ENCODE peak calls at places on chromosomes 5 and 9, in eight cellular contexts. One of them, this sample, is unnamed.

GRCh38 chr5:64767959-64768357 is 533 bp downstream of the SREK1IP1 start:
- DNase-seq in KBM-7: peak
- DNase-seq in HTR-8/SVneo: no peak
- DNase-seq in tibial nerve: no peak
- DNase-seq in WTC11: peak
- DNase-seq in HuH-7.5: no peak
- DNase-seq in anterior cingulate cortex: no peak
- DNase-seq in HCEC 1CT: no peak
- DNase-seq in this sample: no peak

GRCh38 chr9:92911496-92912475 is 33.9 kb upstream of the ZNF484 start:
- DNase-seq in HTR-8/SVneo: no peak
- DNase-seq in WTC11: no peak
- DNase-seq in HCEC 1CT: no peak
- DNase-seq in HuH-7.5: no peak
- DNase-seq in tibial nerve: no peak
- DNase-seq in KBM-7: no peak
- DNase-seq in anterior cingulate cortex: no peak
- DNase-seq in this sample: no peak

GRCh38 chr9:126988857-126989256 is 74.3 kb downstream of the RALGPS1 start:
- DNase-seq in tibial nerve: no peak
- DNase-seq in KBM-7: no peak
- DNase-seq in anterior cingulate cortex: no peak
- DNase-seq in HuH-7.5: no peak
- DNase-seq in WTC11: no peak
- DNase-seq in HTR-8/SVneo: no peak
- DNase-seq in HCEC 1CT: no peak
- DNase-seq in this sample: no peak

GRCh38 chr5:135208555-135209494 is 174.8 kb upstream of the PITX1 start:
- DNase-seq in WTC11: no peak
- DNase-seq in HuH-7.5: no peak
- DNase-seq in anterior cingulate cortex: no peak
- DNase-seq in HTR-8/SVneo: peak
- DNase-seq in KBM-7: no peak
- DNase-seq in HCEC 1CT: peak
- DNase-seq in tibial nerve: no peak
- DNase-seq in this sample: no peak

GRCh38 chr5:67350185-67350584 is 153.6 kb upstream of the CD180 start:
- DNase-seq in HCEC 1CT: no peak
- DNase-seq in anterior cingulate cortex: no peak
- DNase-seq in HTR-8/SVneo: no peak
- DNase-seq in WTC11: no peak
- DNase-seq in KBM-7: peak
- DNase-seq in tibial nerve: no peak
- DNase-seq in HuH-7.5: no peak
- DNase-seq in this sample: no peak

GRCh38 chr9:87812375-87813118 is 70.1 kb upstream of the SPATA31E1 start:
- DNase-seq in WTC11: peak
- DNase-seq in HTR-8/SVneo: peak
- DNase-seq in anterior cingulate cortex: peak
- DNase-seq in tibial nerve: no peak
- DNase-seq in HCEC 1CT: peak
- DNase-seq in KBM-7: peak
- DNase-seq in HuH-7.5: no peak
- DNase-seq in this sample: no peak

GRCh38 chr5:172846677-172847076 is 12.6 kb downstream of the ERGIC1 start:
- DNase-seq in tibial nerve: no peak
- DNase-seq in HCEC 1CT: no peak
- DNase-seq in KBM-7: no peak
- DNase-seq in WTC11: no peak
- DNase-seq in HTR-8/SVneo: no peak
- DNase-seq in anterior cingulate cortex: no peak
- DNase-seq in HuH-7.5: no peak
- DNase-seq in this sample: no peak

GRCh38 chr9:98867434-98868168 is 60.1 kb downstream of the GALNT12 start:
- DNase-seq in KBM-7: peak
- DNase-seq in anterior cingulate cortex: no peak
- DNase-seq in tibial nerve: peak
- DNase-seq in WTC11: no peak
- DNase-seq in HTR-8/SVneo: peak
- DNase-seq in HuH-7.5: no peak
- DNase-seq in HCEC 1CT: peak
- DNase-seq in this sample: no peak

GRCh38 chr9:136011376-136011702 is 50.2 kb upstream of the UBAC1 start:
- DNase-seq in anterior cingulate cortex: no peak
- DNase-seq in WTC11: no peak
- DNase-seq in HuH-7.5: no peak
- DNase-seq in tibial nerve: no peak
- DNase-seq in HTR-8/SVneo: no peak
- DNase-seq in KBM-7: no peak
- DNase-seq in HCEC 1CT: no peak
- DNase-seq in this sample: no peak

GRCh38 chr5:84378420-84378819 is 6.3 kb downstream of the EDIL3 start:
- DNase-seq in anterior cingulate cortex: no peak
- DNase-seq in HCEC 1CT: peak
- DNase-seq in tibial nerve: no peak
- DNase-seq in WTC11: no peak
- DNase-seq in HTR-8/SVneo: no peak
- DNase-seq in HuH-7.5: no peak
- DNase-seq in KBM-7: no peak
- DNase-seq in this sample: no peak

GRCh38 chr9:84751921-84752320 is 82.4 kb downstream of the NTRK2 start:
- DNase-seq in tibial nerve: no peak
- DNase-seq in HuH-7.5: no peak
- DNase-seq in HTR-8/SVneo: no peak
- DNase-seq in KBM-7: no peak
- DNase-seq in HCEC 1CT: no peak
- DNase-seq in anterior cingulate cortex: no peak
- DNase-seq in WTC11: no peak
- DNase-seq in this sample: no peak

GRCh38 chr5:37005252-37005651 is 128.7 kb downstream of the NIPBL start:
- DNase-seq in anterior cingulate cortex: no peak
- DNase-seq in KBM-7: no peak
- DNase-seq in HTR-8/SVneo: no peak
- DNase-seq in HCEC 1CT: peak
- DNase-seq in HuH-7.5: no peak
- DNase-seq in WTC11: no peak
- DNase-seq in tibial nerve: no peak
- DNase-seq in this sample: no peak

GRCh38 chr9:70832487-70832886 is 288.9 kb downstream of the TRPM3 start:
- DNase-seq in HuH-7.5: no peak
- DNase-seq in HCEC 1CT: peak
- DNase-seq in HTR-8/SVneo: no peak
- DNase-seq in WTC11: no peak
- DNase-seq in KBM-7: no peak
- DNase-seq in anterior cingulate cortex: no peak
- DNase-seq in tibial nerve: no peak
- DNase-seq in this sample: no peak

GRCh38 chr5:150801117-150801927 is 22.8 kb downstream of the SMIM3 start:
- DNase-seq in HTR-8/SVneo: peak
- DNase-seq in tibial nerve: no peak
- DNase-seq in anterior cingulate cortex: no peak
- DNase-seq in HuH-7.5: peak
- DNase-seq in KBM-7: peak
- DNase-seq in HCEC 1CT: peak
- DNase-seq in WTC11: no peak
- DNase-seq in this sample: no peak

GRCh38 chr5:172769598-172770373 is 1.2 kb downstream of the DUSP1 start:
- DNase-seq in HCEC 1CT: peak
- DNase-seq in anterior cingulate cortex: no peak
- DNase-seq in HuH-7.5: no peak
- DNase-seq in KBM-7: no peak
- DNase-seq in WTC11: no peak
- DNase-seq in HTR-8/SVneo: no peak
- DNase-seq in tibial nerve: no peak
- DNase-seq in this sample: no peak

GRCh38 chr5:4011943-4012342 is 416.3 kb downstream of the IRX1 start:
- DNase-seq in tibial nerve: no peak
- DNase-seq in HTR-8/SVneo: no peak
- DNase-seq in HuH-7.5: no peak
- DNase-seq in WTC11: no peak
- DNase-seq in KBM-7: no peak
- DNase-seq in anterior cingulate cortex: no peak
- DNase-seq in HCEC 1CT: no peak
- DNase-seq in this sample: no peak

GRCh38 chr5:167412506-167412905 is 878.9 kb upstream of the WWC1 start:
- DNase-seq in HuH-7.5: no peak
- DNase-seq in KBM-7: no peak
- DNase-seq in anterior cingulate cortex: no peak
- DNase-seq in HCEC 1CT: no peak
- DNase-seq in WTC11: no peak
- DNase-seq in HTR-8/SVneo: no peak
- DNase-seq in tibial nerve: no peak
- DNase-seq in this sample: no peak

GRCh38 chr9:77659926-77660325 is 11.8 kb upstream of the GNA14 start:
- DNase-seq in KBM-7: no peak
- DNase-seq in HTR-8/SVneo: no peak
- DNase-seq in anterior cingulate cortex: no peak
- DNase-seq in WTC11: no peak
- DNase-seq in HuH-7.5: no peak
- DNase-seq in tibial nerve: no peak
- DNase-seq in HCEC 1CT: no peak
- DNase-seq in this sample: no peak

GRCh38 chr5:56286015-56286992 is 53.2 kb upstream of the ANKRD55 start:
- DNase-seq in WTC11: no peak
- DNase-seq in HTR-8/SVneo: no peak
- DNase-seq in tibial nerve: no peak
- DNase-seq in HCEC 1CT: no peak
- DNase-seq in HuH-7.5: no peak
- DNase-seq in KBM-7: no peak
- DNase-seq in anterior cingulate cortex: no peak
- DNase-seq in this sample: no peak

GRCh38 chr5:136032564-136032963 is 3.8 kb downstream of the TGFBI start:
- DNase-seq in KBM-7: no peak
- DNase-seq in WTC11: no peak
- DNase-seq in tibial nerve: peak
- DNase-seq in HuH-7.5: no peak
- DNase-seq in HTR-8/SVneo: peak
- DNase-seq in anterior cingulate cortex: no peak
- DNase-seq in HCEC 1CT: peak
- DNase-seq in this sample: no peak

GRCh38 chr5:1792842-1793266 is 6.8 kb downstream of the MRPL36 start:
- DNase-seq in anterior cingulate cortex: no peak
- DNase-seq in HCEC 1CT: peak
- DNase-seq in HuH-7.5: no peak
- DNase-seq in tibial nerve: no peak
- DNase-seq in KBM-7: peak
- DNase-seq in WTC11: no peak
- DNase-seq in HTR-8/SVneo: peak
- DNase-seq in this sample: no peak